ENCODE peak calls at places on chromosomes 11 and 22, in four cellular contexts. One of them, this sample, is unnamed.
A peak's percentile ranks its signal among the peaks of the same experiment; 100 is the strongest.

GRCh38 chr11:59560702-59561469 is 49.5 kb downstream of the OR4D9 start:
- DNase-seq in SK-N-SH: peak; percentile 91
- DNase-seq in right cardiac atrium: peak; percentile 94
- DNase-seq in thoracic aorta: peak; percentile 57
- DNase-seq in this sample: peak; percentile 76

GRCh38 chr11:110362916-110363574 is 66.6 kb upstream of the RDX start:
- DNase-seq in SK-N-SH: no peak
- DNase-seq in right cardiac atrium: no peak
- DNase-seq in thoracic aorta: no peak
- DNase-seq in this sample: no peak

GRCh38 chr22:50207383-50208031 is 6.7 kb downstream of the SELENOO start:
- DNase-seq in SK-N-SH: no peak
- DNase-seq in right cardiac atrium: peak; percentile 72
- DNase-seq in thoracic aorta: no peak
- DNase-seq in this sample: no peak

GRCh38 chr11:119493712-119494111 is 70.7 kb upstream of the THY1 start:
- DNase-seq in SK-N-SH: no peak
- DNase-seq in right cardiac atrium: no peak
- DNase-seq in thoracic aorta: no peak
- DNase-seq in this sample: no peak

GRCh38 chr11:5004429-5005274 is 10.0 kb downstream of the OR51L1 start:
- DNase-seq in SK-N-SH: peak; percentile 5
- DNase-seq in right cardiac atrium: peak; percentile 74
- DNase-seq in thoracic aorta: no peak
- DNase-seq in this sample: no peak

GRCh38 chr11:116170526-116171120 is 602.2 kb downstream of the BUD13 start:
- DNase-seq in SK-N-SH: peak; percentile 52
- DNase-seq in right cardiac atrium: no peak
- DNase-seq in thoracic aorta: no peak
- DNase-seq in this sample: no peak

GRCh38 chr11:75351541-75352416 is at the start of gene ARRB1:
- DNase-seq in SK-N-SH: peak; percentile 92
- DNase-seq in right cardiac atrium: peak; percentile 92
- DNase-seq in thoracic aorta: no peak
- DNase-seq in this sample: peak; percentile 39

GRCh38 chr11:48108231-48109045 is 108.2 kb upstream of the OR4B1 start:
- DNase-seq in SK-N-SH: no peak
- DNase-seq in right cardiac atrium: no peak
- DNase-seq in thoracic aorta: no peak
- DNase-seq in this sample: no peak

GRCh38 chr22:48566741-48567140 is 1260.9 kb downstream of the BRD1 start:
- DNase-seq in SK-N-SH: no peak
- DNase-seq in right cardiac atrium: peak; percentile 17
- DNase-seq in thoracic aorta: no peak
- DNase-seq in this sample: no peak

GRCh38 chr11:106281455-106282173 is 204.2 kb downstream of the AASDHPPT start:
- DNase-seq in SK-N-SH: no peak
- DNase-seq in right cardiac atrium: no peak
- DNase-seq in thoracic aorta: no peak
- DNase-seq in this sample: no peak

GRCh38 chr11:109197656-109198055 is 224.3 kb upstream of the C11orf87 start:
- DNase-seq in SK-N-SH: no peak
- DNase-seq in right cardiac atrium: no peak
- DNase-seq in thoracic aorta: no peak
- DNase-seq in this sample: no peak

GRCh38 chr11:120210651-120211521 is at the start of gene OAF:
- DNase-seq in SK-N-SH: peak; percentile 90
- DNase-seq in right cardiac atrium: peak; percentile 92
- DNase-seq in thoracic aorta: no peak
- DNase-seq in this sample: peak; percentile 38

GRCh38 chr11:107711861-107712260 is at the start of gene SLN:
- DNase-seq in SK-N-SH: no peak
- DNase-seq in right cardiac atrium: peak; percentile 67
- DNase-seq in thoracic aorta: no peak
- DNase-seq in this sample: no peak

GRCh38 chr22:43820671-43821305 is 8.7 kb upstream of the EFCAB6 start:
- DNase-seq in SK-N-SH: no peak
- DNase-seq in right cardiac atrium: peak; percentile 39
- DNase-seq in thoracic aorta: no peak
- DNase-seq in this sample: no peak

GRCh38 chr11:73629907-73630306 is 16.5 kb upstream of the PLEKHB1 start:
- DNase-seq in SK-N-SH: no peak
- DNase-seq in right cardiac atrium: no peak
- DNase-seq in thoracic aorta: no peak
- DNase-seq in this sample: no peak

GRCh38 chr22:24529898-24530297 is 25.0 kb downstream of the GUCD1 start:
- DNase-seq in SK-N-SH: no peak
- DNase-seq in right cardiac atrium: no peak
- DNase-seq in thoracic aorta: no peak
- DNase-seq in this sample: no peak

GRCh38 chr22:40768187-40768586 is 51.0 kb downstream of the SLC25A17 start:
- DNase-seq in SK-N-SH: no peak
- DNase-seq in right cardiac atrium: no peak
- DNase-seq in thoracic aorta: no peak
- DNase-seq in this sample: no peak

GRCh38 chr11:120180571-120181445 is 30.0 kb upstream of the OAF start:
- DNase-seq in SK-N-SH: no peak
- DNase-seq in right cardiac atrium: no peak
- DNase-seq in thoracic aorta: no peak
- DNase-seq in this sample: peak; percentile 15

GRCh38 chr11:61349916-61350315 is 11.8 kb downstream of the CYB561A3 start:
- DNase-seq in SK-N-SH: no peak
- DNase-seq in right cardiac atrium: no peak
- DNase-seq in thoracic aorta: no peak
- DNase-seq in this sample: no peak

GRCh38 chr11:65225284-65226102 is 36.3 kb upstream of the POLA2 start:
- DNase-seq in SK-N-SH: peak; percentile 87
- DNase-seq in right cardiac atrium: peak; percentile 88
- DNase-seq in thoracic aorta: no peak
- DNase-seq in this sample: peak; percentile 23

GRCh38 chr11:86395061-86395551 is 20.4 kb downstream of the CCDC81 start:
- DNase-seq in SK-N-SH: no peak
- DNase-seq in right cardiac atrium: no peak
- DNase-seq in thoracic aorta: no peak
- DNase-seq in this sample: no peak

GRCh38 chr22:38751422-38752346 is 4.1 kb downstream of the SUN2 start:
- DNase-seq in SK-N-SH: no peak
- DNase-seq in right cardiac atrium: peak; percentile 75
- DNase-seq in thoracic aorta: no peak
- DNase-seq in this sample: peak; percentile 42
- H3K27ac ChIP-seq in SK-N-SH: peak overlapping the region; percentile 28
- H3K27ac ChIP-seq in right cardiac atrium: no peak overlapping the region
- H3K27ac ChIP-seq in thoracic aorta: peak overlapping the region; percentile 99
- H3K27ac ChIP-seq in this sample: peak overlapping the region; percentile 47

GRCh38 chr11:1220941-1221721 is 1.7 kb upstream of the MUC5B start:
- DNase-seq in SK-N-SH: peak; percentile 19
- DNase-seq in right cardiac atrium: peak; percentile 17
- DNase-seq in thoracic aorta: no peak
- DNase-seq in this sample: no peak

GRCh38 chr11:1219836-1220810 is 2.7 kb upstream of the MUC5B start:
- DNase-seq in SK-N-SH: peak; percentile 24
- DNase-seq in right cardiac atrium: peak; percentile 41
- DNase-seq in thoracic aorta: no peak
- DNase-seq in this sample: no peak

GRCh38 chr11:1223346-1224108 is 661 bp downstream of the MUC5B start:
- DNase-seq in SK-N-SH: peak; percentile 26
- DNase-seq in right cardiac atrium: peak; percentile 22
- DNase-seq in thoracic aorta: no peak
- DNase-seq in this sample: no peak

GRCh38 chr11:1222491-1223345 is at the start of gene MUC5B:
- DNase-seq in SK-N-SH: peak; percentile 47
- DNase-seq in right cardiac atrium: peak; percentile 62
- DNase-seq in thoracic aorta: no peak
- DNase-seq in this sample: no peak

GRCh38 chr11:1221848-1222311 is 986 bp upstream of the MUC5B start:
- DNase-seq in SK-N-SH: peak; percentile 27
- DNase-seq in right cardiac atrium: peak; percentile 40
- DNase-seq in thoracic aorta: no peak
- DNase-seq in this sample: no peak
- H3K27ac ChIP-seq in SK-N-SH: no peak overlapping the region
- H3K27ac ChIP-seq in right cardiac atrium: no peak overlapping the region
- H3K27ac ChIP-seq in thoracic aorta: no peak overlapping the region
- H3K27ac ChIP-seq in this sample: no peak overlapping the region

DNA sequence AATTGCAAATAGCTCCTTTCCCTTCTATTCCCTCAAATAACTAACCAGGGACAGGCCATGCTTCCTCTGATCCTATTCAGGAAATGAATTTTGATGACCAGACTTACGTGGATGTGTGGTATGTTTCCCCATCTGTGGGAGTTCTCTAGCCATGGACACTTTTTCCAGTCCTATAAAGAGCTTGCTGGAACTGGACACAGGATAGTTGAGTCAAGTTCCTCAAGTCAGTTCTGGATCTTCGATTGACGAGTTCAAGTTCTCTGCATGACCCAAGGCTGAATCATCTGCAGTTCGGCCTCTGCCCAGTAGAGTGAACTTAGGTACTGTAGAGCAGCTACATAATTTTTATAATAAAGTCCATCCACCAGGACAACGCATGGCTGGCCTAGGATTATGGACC is 52.7 kb upstream of the CCND1 start:
- DNase-seq in SK-N-SH: no peak
- DNase-seq in right cardiac atrium: no peak
- DNase-seq in thoracic aorta: no peak
- DNase-seq in this sample: no peak
- H3K27ac ChIP-seq in SK-N-SH: no peak overlapping the region
- H3K27ac ChIP-seq in right cardiac atrium: no peak overlapping the region
- H3K27ac ChIP-seq in thoracic aorta: no peak overlapping the region
- H3K27ac ChIP-seq in this sample: no peak overlapping the region

GRCh38 chr11:1837171-1838076 is 1.4 kb upstream of the TNNI2 start:
- DNase-seq in SK-N-SH: peak; percentile 97
- DNase-seq in right cardiac atrium: peak; percentile 89
- DNase-seq in thoracic aorta: no peak
- DNase-seq in this sample: no peak
- H3K27ac ChIP-seq in SK-N-SH: peak overlapping the region; percentile 60
- H3K27ac ChIP-seq in right cardiac atrium: no peak overlapping the region
- H3K27ac ChIP-seq in thoracic aorta: no peak overlapping the region
- H3K27ac ChIP-seq in this sample: no peak overlapping the region

DNA sequence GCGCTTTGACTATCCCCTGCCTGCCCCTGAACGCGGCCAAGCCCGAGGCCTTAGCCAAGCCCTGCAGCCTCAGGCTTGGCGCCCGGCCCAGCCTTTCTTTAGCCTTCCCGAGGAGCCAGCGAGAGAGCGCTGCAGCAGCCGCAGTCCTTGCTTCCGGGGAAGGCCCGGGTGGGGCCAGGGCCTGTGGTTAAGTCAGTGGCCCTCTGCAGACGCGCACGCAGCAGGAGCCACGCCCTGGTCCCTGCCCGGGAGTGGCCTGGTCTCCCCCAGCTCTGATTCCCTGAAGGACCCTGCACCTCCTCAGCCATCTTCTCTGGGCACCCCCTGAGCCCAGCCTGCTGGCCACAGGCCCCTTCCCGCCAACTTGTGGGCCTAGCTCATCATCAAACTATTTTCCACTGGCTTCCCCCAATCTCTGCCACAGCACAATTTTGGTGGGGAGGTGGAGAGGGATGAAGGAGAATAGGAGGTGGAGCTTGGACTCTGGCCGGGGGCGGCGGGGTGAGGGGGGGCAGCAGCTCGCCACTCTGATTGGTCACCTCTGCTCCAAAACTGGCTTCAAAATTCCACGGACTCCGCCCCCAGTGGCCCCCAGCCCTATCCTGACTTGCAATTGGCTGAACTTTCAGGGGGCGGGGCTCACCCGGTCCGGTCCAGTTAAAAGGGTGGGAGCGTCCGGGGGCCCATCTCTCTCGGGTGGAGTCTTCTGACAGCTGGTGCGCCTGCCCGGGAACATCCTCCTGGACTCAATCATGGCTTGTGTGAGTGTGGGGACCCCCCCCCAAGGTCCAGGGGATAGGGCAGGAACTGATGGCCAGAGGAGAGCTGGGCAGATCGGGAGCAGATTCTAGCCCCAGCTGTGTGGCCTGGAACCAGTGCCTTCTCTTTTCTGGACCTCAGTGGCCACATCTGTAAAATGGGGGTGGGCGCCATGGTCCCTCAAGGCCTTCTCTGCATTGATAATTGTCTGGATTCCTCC is at the start of gene LGALS1:
- DNase-seq in SK-N-SH: peak; percentile 84
- DNase-seq in right cardiac atrium: peak; percentile 99
- DNase-seq in thoracic aorta: peak; percentile 92
- DNase-seq in this sample: peak; percentile 83
- H3K27ac ChIP-seq in SK-N-SH: peak within 1 kb of the TSS; percentile 94
- H3K27ac ChIP-seq in right cardiac atrium: peak within 1 kb of the TSS; percentile 98
- H3K27ac ChIP-seq in thoracic aorta: peak within 1 kb of the TSS; percentile 89
- H3K27ac ChIP-seq in this sample: peak within 1 kb of the TSS; percentile 96

GRCh38 chr22:27219036-27219435 is 561.6 kb downstream of the MIAT start:
- DNase-seq in SK-N-SH: no peak
- DNase-seq in right cardiac atrium: peak; percentile 55
- DNase-seq in thoracic aorta: no peak
- DNase-seq in this sample: no peak
- H3K27ac ChIP-seq in SK-N-SH: peak overlapping the region; percentile 89
- H3K27ac ChIP-seq in right cardiac atrium: no peak overlapping the region
- H3K27ac ChIP-seq in thoracic aorta: no peak overlapping the region
- H3K27ac ChIP-seq in this sample: no peak overlapping the region

This sample was measured in substantia nigra.